ENCODE peak calls at places on chromosomes 2 and 18, in five cellular contexts. O is BE2C, S is breast epithelium, I is esophagus muscularis mucosa, K is stomach. A is an unnamed sample. For H3K9me3, the result is how much of the 10 kb centered on the place peaks cover.

GRCh38 chr18:33576999-33577687 is 876 bp upstream of the ASXL3 start:
- DNase-seq in K (no peak), O (no peak), I (no peak), S (no peak), A (no peak)

GRCh38 chr2:2877427-2877826 is 500.2 kb downstream of the EIPR1 start:
- DNase-seq in S (no peak), K (no peak), I (no peak), O (no peak), A (no peak)

GRCh38 chr2:106960633-106961205 is 74.8 kb upstream of the ST6GAL2 start:
- DNase-seq in O (peak), K (no peak), I (no peak), S (no peak), A (no peak)

GRCh38 chr2:211175956-211176355 is 619.6 kb downstream of the CPS1 start:
- DNase-seq in S (no peak), K (no peak), I (no peak), O (no peak), A (no peak)

GRCh38 chr2:161946489-161947107 is 127.4 kb downstream of the DPP4 start:
- DNase-seq in S (no peak), O (no peak), K (no peak), I (no peak), A (no peak)

GRCh38 chr2:192011196-192011595 is 164.3 kb upstream of the CAVIN2 start:
- DNase-seq in I (no peak), S (no peak), O (no peak), K (no peak), A (no peak)

GRCh38 chr2:212683346-212683745 is 144.7 kb upstream of the ERBB4 start:
- DNase-seq in I (no peak), K (no peak), S (no peak), O (no peak), A (no peak)

GRCh38 chr18:29157905-29158304 is 981.0 kb upstream of the CDH2 start:
- DNase-seq in O (no peak), I (no peak), S (no peak), K (no peak), A (no peak)

GRCh38 chr2:240893363-240893828 is 2.6 kb downstream of the MAB21L4 start:
- DNase-seq in O (no peak), S (peak), I (no peak), K (no peak), A (no peak)

GRCh38 chr2:177262137-177262536 is 2.4 kb downstream of the NFE2L2 start:
- DNase-seq in I (no peak), S (no peak), K (no peak), O (no peak), A (no peak)

GRCh38 chr2:14350856-14351255 is 281.7 kb upstream of the LRATD1 start:
- DNase-seq in I (no peak), S (no peak), O (no peak), K (no peak), A (no peak)

GRCh38 chr2:157876771-157877108 is 610 bp upstream of the ACVR1 start:
- DNase-seq in K (no peak), O (no peak), S (no peak), I (no peak), A (no peak)

GRCh38 chr2:46163804-46164569 is 133.2 kb upstream of the EPAS1 start:
- DNase-seq in K (no peak), O (no peak), I (no peak), S (no peak), A (no peak)

GRCh38 chr2:191942114-191943103 is 95.5 kb upstream of the CAVIN2 start:
- DNase-seq in O (peak), I (no peak), K (no peak), S (peak), A (no peak)

GRCh38 chr2:241618836-241619235 is 18.1 kb downstream of the THAP4 start:
- DNase-seq in O (no peak), K (no peak), I (no peak), S (no peak), A (no peak)

GRCh38 chr18:50203801-50204604 is 9.1 kb upstream of the MYO5B start:
- DNase-seq in S (no peak), K (peak), O (peak), I (no peak), A (no peak)

GRCh38 chr2:34423301-34423700 is 824.2 kb upstream of the FAM98A start:
- DNase-seq in O (no peak), K (no peak), I (no peak), S (no peak), A (no peak)

DNA sequence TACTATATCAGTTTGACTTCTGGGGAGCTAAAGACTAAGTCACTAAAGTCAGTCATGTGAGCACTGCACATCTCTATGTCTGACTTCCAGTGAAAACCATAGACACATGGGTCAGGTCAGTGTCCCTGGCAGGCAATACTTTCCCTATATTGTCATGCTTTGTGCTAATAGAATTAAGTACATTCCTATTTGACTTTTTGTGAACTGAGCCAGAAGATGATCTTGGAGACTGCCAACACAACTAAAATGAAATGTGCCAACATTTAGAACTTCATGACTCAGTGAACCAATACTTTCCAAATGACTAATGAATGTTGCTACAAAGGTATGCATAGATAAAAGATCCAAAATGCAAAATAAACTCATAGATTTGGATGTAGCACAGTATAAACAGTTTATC is 820.8 kb upstream of the FAM98A start:
- DNase-seq in K (no peak), O (no peak), I (no peak), S (no peak), A (no peak)
- H3K9me3 ChIP-seq in K (under half), O (under half), I (under half), S (under half), A (under half)

GRCh38 chr2:147525724-147526489 is 318.9 kb upstream of the ACVR2A start:
- DNase-seq in O (no peak), I (no peak), K (peak), S (no peak), A (no peak)
- H3K9me3 ChIP-seq in O (under half), I (under half), K (under half), S (under half), A (under half)

GRCh38 chr2:72048881-72049477 is 98.7 kb downstream of the CYP26B1 start:
- DNase-seq in I (no peak), S (no peak), K (no peak), O (no peak), A (no peak)
- H3K9me3 ChIP-seq in I (under half), S (under half), K (under half), O (under half), A (under half)

DNA sequence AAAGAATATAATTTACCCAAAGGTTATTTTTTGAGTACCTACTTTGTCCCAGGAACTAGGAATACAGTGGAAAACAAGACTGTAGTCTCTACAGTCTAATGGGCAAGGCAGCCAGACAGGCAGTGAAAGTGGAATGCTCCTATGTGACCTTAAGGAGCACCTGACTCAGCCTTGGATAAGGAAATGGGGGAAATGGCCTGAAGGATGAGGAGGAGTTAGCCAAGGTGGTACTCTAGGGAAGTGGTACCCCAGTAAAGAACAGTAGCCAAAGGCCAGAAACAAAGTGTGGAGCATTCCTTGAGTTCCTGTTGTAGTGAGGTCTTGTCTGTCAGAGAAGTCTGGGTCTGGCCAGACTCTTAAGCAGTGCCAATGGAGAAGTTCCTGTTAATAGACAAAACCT is 6.0 kb downstream of the ZNF397 start:
- DNase-seq in I (no peak), O (no peak), K (no peak), S (no peak), A (no peak)
- H3K9me3 ChIP-seq in I (under half), O (under half), K (under half), S (under half), A (under half)